ENCODE peak calls at places on chromosomes 12 and 14, in six cellular contexts. W is IMR-90, T is psoas muscle, Y is hepatocyte, I is upper lobe of right lung, X is stomach. C is an unnamed sample. For H3K36me3, the result is how much of the 10 kb centered on the place peaks cover.

GRCh38 chr12:73220951-73221350 is 948.8 kb downstream of the TRHDE start:
- DNase-seq in W (no peak), Y (no peak), X (no peak), T (no peak), I (no peak), C (no peak)

GRCh38 chr12:94956936-94957464 is 46.5 kb downstream of the NDUFA12 start:
- DNase-seq in T (no peak), X (no peak), W (peak), Y (no peak), I (no peak), C (no peak)

GRCh38 chr14:96104469-96105057 is 65.4 kb downstream of the C14orf132 start:
- DNase-seq in W (peak), X (peak), T (peak), I (peak), Y (peak), C (peak)

GRCh38 chr12:64893961-64894360 is 69.5 kb downstream of the TBC1D30 start:
- DNase-seq in I (no peak), T (no peak), X (no peak), Y (peak), W (peak), C (no peak)

GRCh38 chr12:1306817-1307216 is 287.6 kb downstream of the FBXL14 start:
- DNase-seq in I (no peak), Y (no peak), T (no peak), W (no peak), X (no peak), C (no peak)

GRCh38 chr12:68178184-68178583 is 18.6 kb upstream of the IFNG start:
- DNase-seq in W (no peak), I (no peak), T (no peak), Y (no peak), X (no peak), C (no peak)

GRCh38 chr14:22598099-22598895 is at the start of gene ABHD4:
- DNase-seq in X (peak), W (peak), Y (peak), I (peak), T (peak), C (peak)

GRCh38 chr14:57480044-57480443 is 13.6 kb downstream of the CCDC198 start:
- DNase-seq in X (no peak), Y (no peak), T (no peak), W (no peak), I (no peak), C (no peak)

GRCh38 chr12:65305346-65305950 is 27.0 kb downstream of the MSRB3 start:
- DNase-seq in I (no peak), W (peak), T (no peak), Y (no peak), X (no peak), C (no peak)

GRCh38 chr12:106976013-106976658 is 10.8 kb downstream of the MTERF2 start:
- DNase-seq in I (no peak), X (no peak), W (peak), T (no peak), Y (peak), C (no peak)

GRCh38 chr14:22262881-22263280 is 326.1 kb downstream of the DAD1 start:
- DNase-seq in T (no peak), Y (no peak), W (no peak), I (no peak), X (no peak), C (no peak)

GRCh38 chr12:92899388-92900001 is 29.6 kb downstream of the EEA1 start:
- DNase-seq in T (peak), X (peak), W (peak), Y (peak), I (no peak), C (peak)

GRCh38 chr12:71011261-71011660 is 90.7 kb upstream of the PTPRR start:
- DNase-seq in X (no peak), T (no peak), Y (no peak), I (no peak), W (no peak), C (no peak)

GRCh38 chr12:100189241-100190012 is 11.2 kb upstream of the ACTR6 start:
- DNase-seq in W (no peak), Y (no peak), I (no peak), T (no peak), X (no peak), C (no peak)

GRCh38 chr12:95557625-95558024 is 6.3 kb upstream of the USP44 start:
- DNase-seq in Y (no peak), W (no peak), X (no peak), T (no peak), I (no peak), C (no peak)

DNA sequence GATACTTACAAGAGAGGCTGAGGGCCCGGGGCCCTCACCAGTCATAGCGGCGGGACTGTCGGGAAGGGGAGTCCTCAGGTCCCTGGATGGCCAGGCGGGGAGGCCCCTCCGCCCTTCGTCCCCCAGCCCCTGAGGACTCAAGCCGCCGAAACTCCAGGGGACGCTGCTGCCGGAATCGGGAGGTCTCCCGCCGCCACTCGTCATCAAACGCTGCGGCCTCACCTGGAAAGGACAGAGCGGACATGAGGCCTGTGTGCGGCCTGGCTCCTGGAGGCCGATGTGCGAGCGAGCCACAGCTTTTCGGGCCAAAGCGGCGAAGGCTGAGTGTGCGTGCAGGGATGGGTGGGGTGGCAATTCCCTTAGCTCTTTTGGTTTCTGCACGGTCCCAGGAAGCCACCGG is 4.2 kb downstream of the MLF2 start:
- DNase-seq in T (no peak), W (no peak), X (no peak), I (no peak), Y (no peak), C (no peak)
- H3K36me3 ChIP-seq in T (half or more), W (half or more), X (under half), I (half or more), Y (under half), C (under half)

DNA sequence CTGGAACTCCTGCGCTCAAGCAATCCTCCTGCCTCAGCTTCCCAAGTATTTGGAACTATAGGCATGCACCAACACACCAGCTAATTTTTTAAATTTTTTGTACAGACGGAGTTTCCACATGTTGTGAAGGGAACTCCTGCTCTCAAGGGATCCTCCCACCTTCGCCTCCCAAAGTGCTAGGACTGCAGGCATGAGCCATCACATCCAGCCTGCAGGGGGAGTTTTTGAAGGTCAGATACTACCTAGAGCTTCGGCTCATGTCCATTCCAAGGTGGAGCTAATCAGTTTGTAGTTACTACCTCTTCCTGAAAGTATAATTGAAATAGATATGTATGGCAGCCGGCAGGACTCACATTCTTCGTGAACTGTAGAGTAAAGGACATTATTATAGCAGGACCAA is 3.7 kb upstream of the TAS2R19 start:
- DNase-seq in I (no peak), Y (no peak), W (no peak), X (no peak), T (no peak), C (no peak)
- TF ChIP-seq CTCF in I (no peak), Y (no peak), W (no peak), X (no peak), T (no peak), C (no peak)

DNA sequence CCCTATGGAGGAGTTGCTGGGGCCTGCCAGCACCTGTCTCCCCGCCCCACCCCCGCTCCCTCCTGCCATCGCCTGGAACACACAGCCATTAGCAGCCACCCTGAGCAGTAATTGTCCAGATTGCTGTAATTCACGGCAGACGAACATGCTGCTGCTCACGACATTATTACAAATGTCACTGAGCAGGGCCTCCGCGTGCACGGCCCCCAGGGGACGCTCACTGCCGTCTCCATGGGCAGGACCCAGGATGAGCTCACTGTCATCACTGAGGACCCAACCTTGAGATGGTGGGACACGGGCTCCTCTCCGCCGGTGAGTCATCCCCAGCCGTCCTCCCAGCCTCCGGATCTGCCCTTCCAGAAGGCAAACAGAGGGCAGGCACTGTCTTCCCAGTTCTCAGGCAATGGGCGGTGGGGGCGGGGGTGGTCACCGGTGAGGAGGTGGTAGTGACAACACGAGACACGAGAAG is 100.4 kb downstream of the RFLNA start:
- DNase-seq in Y (no peak), I (no peak), W (no peak), T (no peak), X (no peak), C (no peak)
- H3K36me3 ChIP-seq in Y (under half), I (half or more), W (half or more), T (under half), X (under half), C (under half)

GRCh38 chr14:77603654-77604270 is 12.7 kb downstream of the SPTLC2 start:
- DNase-seq in X (no peak), T (peak), I (no peak), Y (no peak), W (no peak), C (peak)
- TF ChIP-seq CTCF in X (no peak), T (no peak), I (peak), Y (peak), W (no peak), C (no peak)

DNA sequence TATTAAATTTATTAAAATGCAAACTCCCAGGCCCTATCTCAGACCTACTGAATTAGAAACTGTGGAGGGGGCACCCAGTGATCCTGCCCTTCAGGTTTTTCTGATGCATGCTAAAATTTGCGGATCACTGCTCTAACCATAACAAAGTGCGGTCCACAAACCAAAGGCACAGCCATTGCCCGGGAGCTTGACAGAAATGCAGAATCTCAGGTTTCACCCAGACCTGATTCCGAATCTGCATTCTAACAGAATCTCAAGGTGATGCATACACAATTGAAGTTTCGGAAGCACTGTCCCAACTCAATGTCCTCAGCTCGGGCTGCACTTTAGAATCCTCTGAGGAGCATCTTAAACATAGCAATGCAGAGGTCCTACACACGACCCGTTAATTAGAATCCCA is 46.0 kb downstream of the ZFYVE1 start:
- DNase-seq in X (no peak), Y (no peak), I (no peak), T (no peak), W (no peak), C (no peak)
- H3K36me3 ChIP-seq in X (under half), Y (under half), I (half or more), T (half or more), W (under half), C (under half)

GRCh38 chr12:112102127-112102526 is 6.5 kb downstream of the NAA25 start:
- DNase-seq in T (no peak), I (no peak), X (no peak), Y (no peak), W (no peak), C (no peak)
- TF ChIP-seq CTCF in T (no peak), I (no peak), X (no peak), Y (no peak), W (no peak), C (no peak)

GRCh38 chr12:120142231-120142877 is 25.8 kb upstream of the RAB35 start:
- DNase-seq in T (no peak), X (peak), W (peak), Y (no peak), I (no peak), C (no peak)
- H3K36me3 ChIP-seq in T (half or more), X (half or more), W (half or more), Y (under half), I (half or more), C (half or more)

GRCh38 chr12:52464921-52465320 is 8.7 kb downstream of the KRT6C start:
- DNase-seq in X (no peak), W (no peak), I (no peak), T (no peak), Y (no peak), C (no peak)

GRCh38 chr12:52455818-52456217 is 3.9 kb upstream of the KRT6B start:
- DNase-seq in Y (no peak), T (no peak), X (no peak), W (no peak), I (no peak), C (no peak)

GRCh38 chr12:52461693-52462092 is 9.7 kb upstream of the KRT6B start:
- DNase-seq in T (no peak), I (no peak), X (no peak), W (no peak), Y (no peak), C (no peak)
- TF ChIP-seq CTCF in T (no peak), I (no peak), X (no peak), W (no peak), Y (no peak), C (no peak)

GRCh38 chr12:56162468-56163290 is 4.5 kb downstream of the MYL6 start:
- DNase-seq in W (no peak), I (no peak), X (no peak), Y (no peak), T (no peak), C (no peak)
- H3K36me3 ChIP-seq in W (half or more), I (half or more), X (half or more), Y (under half), T (half or more), C (under half)